ENCODE peak calls at places on chromosomes 11 and 22, in eight cellular contexts. One of them, this sample, is unnamed.
A peak's percentile ranks its signal among the peaks of the same experiment; 100 is the strongest.

GRCh38 chr22:47088480-47089145 is 326.2 kb downstream of the TBC1D22A start:
- DNase-seq in cardiac muscle cell: no peak
- DNase-seq in colonic mucosa: no peak
- DNase-seq in ovary: no peak
- DNase-seq in left ventricle myocardium inferior: no peak
- DNase-seq in effector memory CD4-positive, alpha-beta T cell: no peak
- DNase-seq in tibial artery: no peak
- DNase-seq in H9: no peak
- DNase-seq in this sample: no peak

GRCh38 chr11:48040830-48041444 is 60.6 kb downstream of the PTPRJ start:
- DNase-seq in ovary: no peak
- DNase-seq in colonic mucosa: no peak
- DNase-seq in tibial artery: no peak
- DNase-seq in left ventricle myocardium inferior: no peak
- DNase-seq in H9: no peak
- DNase-seq in effector memory CD4-positive, alpha-beta T cell: no peak
- DNase-seq in cardiac muscle cell: no peak
- DNase-seq in this sample: no peak

GRCh38 chr22:44497904-44498242 is at the start of gene RTL6:
- DNase-seq in effector memory CD4-positive, alpha-beta T cell: no peak
- DNase-seq in left ventricle myocardium inferior: no peak
- DNase-seq in cardiac muscle cell: no peak
- DNase-seq in ovary: no peak
- DNase-seq in tibial artery: no peak
- DNase-seq in H9: no peak
- DNase-seq in colonic mucosa: no peak
- DNase-seq in this sample: no peak

GRCh38 chr11:62306227-62306626 is 7.4 kb upstream of the SCGB1D4 start:
- DNase-seq in ovary: no peak
- DNase-seq in colonic mucosa: no peak
- DNase-seq in H9: no peak
- DNase-seq in tibial artery: no peak
- DNase-seq in cardiac muscle cell: no peak
- DNase-seq in left ventricle myocardium inferior: no peak
- DNase-seq in effector memory CD4-positive, alpha-beta T cell: no peak
- DNase-seq in this sample: no peak

GRCh38 chr11:106585061-106585460 is 433.2 kb downstream of the GUCY1A2 start:
- DNase-seq in colonic mucosa: no peak
- DNase-seq in H9: peak; percentile 59
- DNase-seq in cardiac muscle cell: peak; percentile 57
- DNase-seq in tibial artery: no peak
- DNase-seq in left ventricle myocardium inferior: no peak
- DNase-seq in ovary: no peak
- DNase-seq in effector memory CD4-positive, alpha-beta T cell: no peak
- DNase-seq in this sample: no peak

GRCh38 chr11:11657101-11657935 is 35.5 kb upstream of the GALNT18 start:
- DNase-seq in left ventricle myocardium inferior: no peak
- DNase-seq in ovary: no peak
- DNase-seq in colonic mucosa: no peak
- DNase-seq in tibial artery: no peak
- DNase-seq in H9: no peak
- DNase-seq in cardiac muscle cell: no peak
- DNase-seq in effector memory CD4-positive, alpha-beta T cell: no peak
- DNase-seq in this sample: no peak

GRCh38 chr22:30301995-30302809 is 12.9 kb upstream of the CASTOR1 start:
- DNase-seq in ovary: peak; percentile 56
- DNase-seq in tibial artery: peak; percentile 53
- DNase-seq in colonic mucosa: peak; percentile 74
- DNase-seq in H9: no peak
- DNase-seq in cardiac muscle cell: peak; percentile 77
- DNase-seq in effector memory CD4-positive, alpha-beta T cell: no peak
- DNase-seq in left ventricle myocardium inferior: peak; percentile 57
- DNase-seq in this sample: no peak

GRCh38 chr22:29380032-29380781 is 8.2 kb downstream of the AP1B1 start:
- DNase-seq in ovary: no peak
- DNase-seq in H9: no peak
- DNase-seq in left ventricle myocardium inferior: no peak
- DNase-seq in effector memory CD4-positive, alpha-beta T cell: no peak
- DNase-seq in cardiac muscle cell: no peak
- DNase-seq in tibial artery: no peak
- DNase-seq in colonic mucosa: no peak
- DNase-seq in this sample: no peak

GRCh38 chr11:63321723-63322122 is 47.9 kb upstream of the SLC22A9 start:
- DNase-seq in left ventricle myocardium inferior: no peak
- DNase-seq in ovary: no peak
- DNase-seq in colonic mucosa: no peak
- DNase-seq in tibial artery: no peak
- DNase-seq in H9: no peak
- DNase-seq in cardiac muscle cell: no peak
- DNase-seq in effector memory CD4-positive, alpha-beta T cell: no peak
- DNase-seq in this sample: no peak

GRCh38 chr11:11493698-11494097 is 128.1 kb downstream of the GALNT18 start:
- DNase-seq in ovary: no peak
- DNase-seq in effector memory CD4-positive, alpha-beta T cell: no peak
- DNase-seq in H9: no peak
- DNase-seq in left ventricle myocardium inferior: no peak
- DNase-seq in tibial artery: no peak
- DNase-seq in cardiac muscle cell: no peak
- DNase-seq in colonic mucosa: no peak
- DNase-seq in this sample: no peak

GRCh38 chr22:20569059-20570058 is 61.9 kb downstream of the MED15 start:
- DNase-seq in ovary: peak; percentile 70
- DNase-seq in H9: no peak
- DNase-seq in tibial artery: peak; percentile 87
- DNase-seq in effector memory CD4-positive, alpha-beta T cell: peak; percentile 72
- DNase-seq in colonic mucosa: no peak
- DNase-seq in left ventricle myocardium inferior: peak; percentile 61
- DNase-seq in cardiac muscle cell: peak; percentile 96
- DNase-seq in this sample: peak; percentile 90

GRCh38 chr22:50209893-50210292 is 9.1 kb downstream of the SELENOO start:
- DNase-seq in colonic mucosa: peak; percentile 70
- DNase-seq in effector memory CD4-positive, alpha-beta T cell: peak; percentile 56
- DNase-seq in cardiac muscle cell: peak; percentile 76
- DNase-seq in tibial artery: peak; percentile 61
- DNase-seq in ovary: peak; percentile 72
- DNase-seq in H9: no peak
- DNase-seq in left ventricle myocardium inferior: peak; percentile 59
- DNase-seq in this sample: peak; percentile 64

GRCh38 chr11:95977534-95978174 is 53.7 kb upstream of the MTMR2 start:
- DNase-seq in effector memory CD4-positive, alpha-beta T cell: no peak
- DNase-seq in cardiac muscle cell: peak; percentile 69
- DNase-seq in ovary: no peak
- DNase-seq in tibial artery: no peak
- DNase-seq in left ventricle myocardium inferior: no peak
- DNase-seq in colonic mucosa: no peak
- DNase-seq in H9: no peak
- DNase-seq in this sample: no peak

GRCh38 chr22:48959496-48959895 is 868.2 kb downstream of the BRD1 start:
- DNase-seq in H9: peak; percentile 13
- DNase-seq in left ventricle myocardium inferior: no peak
- DNase-seq in cardiac muscle cell: no peak
- DNase-seq in tibial artery: no peak
- DNase-seq in colonic mucosa: peak; percentile 3
- DNase-seq in effector memory CD4-positive, alpha-beta T cell: no peak
- DNase-seq in ovary: no peak
- DNase-seq in this sample: no peak

GRCh38 chr11:116582621-116583020 is 190.2 kb downstream of the BUD13 start:
- DNase-seq in tibial artery: no peak
- DNase-seq in colonic mucosa: no peak
- DNase-seq in H9: no peak
- DNase-seq in cardiac muscle cell: no peak
- DNase-seq in ovary: no peak
- DNase-seq in effector memory CD4-positive, alpha-beta T cell: no peak
- DNase-seq in left ventricle myocardium inferior: no peak
- DNase-seq in this sample: no peak

GRCh38 chr11:116579857-116580727 is 192.7 kb downstream of the BUD13 start:
- DNase-seq in colonic mucosa: no peak
- DNase-seq in effector memory CD4-positive, alpha-beta T cell: no peak
- DNase-seq in cardiac muscle cell: no peak
- DNase-seq in left ventricle myocardium inferior: no peak
- DNase-seq in H9: peak; percentile 60
- DNase-seq in ovary: no peak
- DNase-seq in tibial artery: no peak
- DNase-seq in this sample: no peak

GRCh38 chr11:116581349-116581748 is 191.4 kb downstream of the BUD13 start:
- DNase-seq in ovary: no peak
- DNase-seq in effector memory CD4-positive, alpha-beta T cell: no peak
- DNase-seq in cardiac muscle cell: no peak
- DNase-seq in colonic mucosa: no peak
- DNase-seq in H9: no peak
- DNase-seq in left ventricle myocardium inferior: no peak
- DNase-seq in tibial artery: no peak
- DNase-seq in this sample: no peak

GRCh38 chr11:116578971-116579687 is 193.7 kb downstream of the BUD13 start:
- DNase-seq in colonic mucosa: no peak
- DNase-seq in left ventricle myocardium inferior: peak; percentile 47
- DNase-seq in effector memory CD4-positive, alpha-beta T cell: no peak
- DNase-seq in H9: peak; percentile 71
- DNase-seq in ovary: no peak
- DNase-seq in tibial artery: no peak
- DNase-seq in cardiac muscle cell: peak; percentile 14
- DNase-seq in this sample: no peak

GRCh38 chr11:116580828-116581227 is 192.0 kb downstream of the BUD13 start:
- DNase-seq in colonic mucosa: no peak
- DNase-seq in effector memory CD4-positive, alpha-beta T cell: no peak
- DNase-seq in tibial artery: no peak
- DNase-seq in left ventricle myocardium inferior: no peak
- DNase-seq in H9: peak; percentile 95
- DNase-seq in cardiac muscle cell: no peak
- DNase-seq in ovary: no peak
- DNase-seq in this sample: no peak
- H3K4me1 ChIP-seq in colonic mucosa: no peaks in the 10 kb centered on the region
- H3K4me1 ChIP-seq in effector memory CD4-positive, alpha-beta T cell: no peaks in the 10 kb centered on the region
- H3K4me1 ChIP-seq in tibial artery: peaks cover 15% of the 10 kb centered on the region
- H3K4me1 ChIP-seq in left ventricle myocardium inferior: peaks cover 40% of the 10 kb centered on the region
- H3K4me1 ChIP-seq in H9: peaks cover 3% of the 10 kb centered on the region
- H3K4me1 ChIP-seq in cardiac muscle cell: peaks cover 7% of the 10 kb centered on the region
- H3K4me1 ChIP-seq in ovary: no peaks in the 10 kb centered on the region
- H3K4me1 ChIP-seq in this sample: no peaks in the 10 kb centered on the region

GRCh38 chr11:60561254-60561653 is 46.1 kb downstream of the MS4A13 start:
- DNase-seq in left ventricle myocardium inferior: no peak
- DNase-seq in cardiac muscle cell: no peak
- DNase-seq in colonic mucosa: no peak
- DNase-seq in tibial artery: no peak
- DNase-seq in H9: no peak
- DNase-seq in ovary: no peak
- DNase-seq in effector memory CD4-positive, alpha-beta T cell: no peak
- DNase-seq in this sample: no peak

GRCh38 chr11:60566773-60567172 is 51.6 kb downstream of the MS4A13 start:
- DNase-seq in effector memory CD4-positive, alpha-beta T cell: no peak
- DNase-seq in cardiac muscle cell: no peak
- DNase-seq in ovary: no peak
- DNase-seq in colonic mucosa: no peak
- DNase-seq in tibial artery: no peak
- DNase-seq in left ventricle myocardium inferior: no peak
- DNase-seq in H9: no peak
- DNase-seq in this sample: no peak

DNA sequence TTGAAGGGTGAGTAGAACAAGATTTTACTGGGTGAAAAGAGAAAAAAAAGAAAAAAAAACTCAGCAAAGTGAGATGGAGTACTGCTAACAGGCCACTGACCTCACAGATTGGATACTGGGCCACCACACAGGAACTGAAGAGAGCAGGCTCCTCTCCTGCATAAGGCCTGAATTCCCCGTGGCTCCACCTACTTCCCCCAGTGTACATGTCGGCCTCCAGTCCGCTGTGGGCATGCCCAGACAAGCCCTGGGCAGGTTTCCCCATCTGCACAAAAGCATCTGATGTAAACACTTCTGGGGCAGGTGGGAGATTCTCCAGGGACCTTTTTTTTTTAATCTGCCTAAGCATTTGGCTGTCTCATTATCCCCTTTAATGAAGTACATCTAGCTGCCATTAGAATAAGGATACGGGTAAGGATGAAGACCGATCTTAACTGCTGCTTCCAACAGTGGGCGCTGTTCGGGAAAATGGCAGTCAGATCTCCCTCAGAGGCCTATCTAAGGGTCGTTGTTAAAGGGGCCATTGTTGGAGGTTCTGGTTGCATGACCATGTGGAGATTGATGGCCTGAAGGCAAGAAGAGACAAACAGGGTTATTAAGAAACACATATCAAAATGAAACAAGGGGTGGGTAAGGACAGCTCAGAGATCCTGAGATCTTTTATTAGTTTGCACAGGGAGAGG is 48.5 kb downstream of the MS4A13 start:
- DNase-seq in tibial artery: no peak
- DNase-seq in ovary: no peak
- DNase-seq in H9: peak; percentile 64
- DNase-seq in cardiac muscle cell: no peak
- DNase-seq in left ventricle myocardium inferior: no peak
- DNase-seq in colonic mucosa: no peak
- DNase-seq in effector memory CD4-positive, alpha-beta T cell: no peak
- DNase-seq in this sample: no peak
- H3K4me1 ChIP-seq in tibial artery: no peaks in the 10 kb centered on the region
- H3K4me1 ChIP-seq in ovary: no peaks in the 10 kb centered on the region
- H3K4me1 ChIP-seq in H9: no peaks in the 10 kb centered on the region
- H3K4me1 ChIP-seq in cardiac muscle cell: no peaks in the 10 kb centered on the region
- H3K4me1 ChIP-seq in left ventricle myocardium inferior: no peaks in the 10 kb centered on the region
- H3K4me1 ChIP-seq in colonic mucosa: no peaks in the 10 kb centered on the region
- H3K4me1 ChIP-seq in effector memory CD4-positive, alpha-beta T cell: no peaks in the 10 kb centered on the region
- H3K4me1 ChIP-seq in this sample: no peaks in the 10 kb centered on the region

GRCh38 chr11:44941286-44942021 is 9.2 kb downstream of the TP53I11 start:
- DNase-seq in left ventricle myocardium inferior: no peak
- DNase-seq in ovary: no peak
- DNase-seq in tibial artery: no peak
- DNase-seq in H9: no peak
- DNase-seq in effector memory CD4-positive, alpha-beta T cell: no peak
- DNase-seq in colonic mucosa: no peak
- DNase-seq in cardiac muscle cell: no peak
- DNase-seq in this sample: no peak

GRCh38 chr11:44943696-44944095 is 7.0 kb downstream of the TP53I11 start:
- DNase-seq in ovary: no peak
- DNase-seq in cardiac muscle cell: no peak
- DNase-seq in left ventricle myocardium inferior: no peak
- DNase-seq in effector memory CD4-positive, alpha-beta T cell: no peak
- DNase-seq in tibial artery: no peak
- DNase-seq in H9: no peak
- DNase-seq in colonic mucosa: no peak
- DNase-seq in this sample: no peak

GRCh38 chr11:44943118-44943517 is 7.6 kb downstream of the TP53I11 start:
- DNase-seq in ovary: no peak
- DNase-seq in effector memory CD4-positive, alpha-beta T cell: no peak
- DNase-seq in cardiac muscle cell: no peak
- DNase-seq in colonic mucosa: peak; percentile 46
- DNase-seq in tibial artery: peak; percentile 35
- DNase-seq in H9: no peak
- DNase-seq in left ventricle myocardium inferior: no peak
- DNase-seq in this sample: no peak

GRCh38 chr11:44940835-44941234 is 9.8 kb downstream of the TP53I11 start:
- DNase-seq in left ventricle myocardium inferior: no peak
- DNase-seq in ovary: no peak
- DNase-seq in H9: no peak
- DNase-seq in effector memory CD4-positive, alpha-beta T cell: no peak
- DNase-seq in cardiac muscle cell: no peak
- DNase-seq in colonic mucosa: no peak
- DNase-seq in tibial artery: no peak
- DNase-seq in this sample: no peak

GRCh38 chr11:44942029-44942710 is 8.5 kb downstream of the TP53I11 start:
- DNase-seq in cardiac muscle cell: no peak
- DNase-seq in effector memory CD4-positive, alpha-beta T cell: no peak
- DNase-seq in H9: no peak
- DNase-seq in colonic mucosa: no peak
- DNase-seq in ovary: no peak
- DNase-seq in tibial artery: no peak
- DNase-seq in left ventricle myocardium inferior: no peak
- DNase-seq in this sample: no peak
- H3K4me1 ChIP-seq in cardiac muscle cell: peaks cover 13% of the 10 kb centered on the region
- H3K4me1 ChIP-seq in effector memory CD4-positive, alpha-beta T cell: peaks cover 4% of the 10 kb centered on the region
- H3K4me1 ChIP-seq in H9: peaks cover 2% of the 10 kb centered on the region
- H3K4me1 ChIP-seq in colonic mucosa: peaks cover 18% of the 10 kb centered on the region
- H3K4me1 ChIP-seq in ovary: no peaks in the 10 kb centered on the region
- H3K4me1 ChIP-seq in tibial artery: peaks cover 30% of the 10 kb centered on the region
- H3K4me1 ChIP-seq in left ventricle myocardium inferior: peaks cover 97% of the 10 kb centered on the region
- H3K4me1 ChIP-seq in this sample: no peaks in the 10 kb centered on the region

GRCh38 chr11:43925063-43925931 is 17.1 kb upstream of the C11orf96 start:
- DNase-seq in colonic mucosa: no peak
- DNase-seq in left ventricle myocardium inferior: no peak
- DNase-seq in H9: no peak
- DNase-seq in effector memory CD4-positive, alpha-beta T cell: no peak
- DNase-seq in tibial artery: no peak
- DNase-seq in ovary: no peak
- DNase-seq in cardiac muscle cell: no peak
- DNase-seq in this sample: no peak
- H3K4me1 ChIP-seq in colonic mucosa: no peaks in the 10 kb centered on the region
- H3K4me1 ChIP-seq in left ventricle myocardium inferior: peaks cover 58% of the 10 kb centered on the region
- H3K4me1 ChIP-seq in H9: peaks cover 8% of the 10 kb centered on the region
- H3K4me1 ChIP-seq in effector memory CD4-positive, alpha-beta T cell: no peaks in the 10 kb centered on the region
- H3K4me1 ChIP-seq in tibial artery: peaks cover 70% of the 10 kb centered on the region
- H3K4me1 ChIP-seq in ovary: peaks cover 52% of the 10 kb centered on the region
- H3K4me1 ChIP-seq in cardiac muscle cell: peaks cover 12% of the 10 kb centered on the region
- H3K4me1 ChIP-seq in this sample: no peaks in the 10 kb centered on the region